ENCODE peak calls at places on chromosomes 11 and 22, in eight cellular contexts. H, Q, F, U, X, I, P and L are unnamed samples.

GRCh38 chr11:95508219-95508880 is 277.3 kb upstream of the SESN3 start:
- DNase-seq in H (no peak), Q (no peak), F (no peak), U (no peak), X (no peak), I (peak; percentile 30), P (no peak), L (no peak)

GRCh38 chr22:43789452-43789851 is 22.7 kb downstream of the EFCAB6 start:
- DNase-seq in H (peak; percentile 33), Q (peak; percentile 37), F (no peak), U (peak; percentile 71), X (peak; percentile 66), I (no peak), P (peak; percentile 38), L (no peak)

GRCh38 chr11:113725411-113725810 is 19.3 kb upstream of the TMPRSS5 start:
- DNase-seq in H (no peak), Q (no peak), F (no peak), U (no peak), X (no peak), I (no peak), P (no peak), L (no peak)

GRCh38 chr11:37963440-37963839 is 1365.4 kb upstream of the RAG2 start:
- DNase-seq in H (no peak), Q (no peak), F (no peak), U (no peak), X (no peak), I (no peak), P (no peak), L (no peak)

GRCh38 chr22:48398181-48398905 is 1429.3 kb downstream of the BRD1 start:
- DNase-seq in H (no peak), Q (no peak), F (no peak), U (no peak), X (no peak), I (no peak), P (no peak), L (no peak)

GRCh38 chr11:12224537-12224893 is 114.1 kb downstream of the MICAL2 start:
- DNase-seq in H (no peak), Q (peak; percentile 78), F (peak; percentile 48), U (no peak), X (peak; percentile 81), I (peak; percentile 28), P (peak; percentile 32), L (peak; percentile 90)

GRCh38 chr11:116725434-116726221 is 47.2 kb downstream of the BUD13 start:
- DNase-seq in H (no peak), Q (peak; percentile 22), F (no peak), U (peak; percentile 39), X (peak; percentile 25), I (no peak), P (no peak), L (no peak)

GRCh38 chr11:2198621-2199365 is 27.2 kb upstream of the TH start:
- DNase-seq in H (no peak), Q (no peak), F (no peak), U (no peak), X (no peak), I (no peak), P (no peak), L (no peak)

DNA sequence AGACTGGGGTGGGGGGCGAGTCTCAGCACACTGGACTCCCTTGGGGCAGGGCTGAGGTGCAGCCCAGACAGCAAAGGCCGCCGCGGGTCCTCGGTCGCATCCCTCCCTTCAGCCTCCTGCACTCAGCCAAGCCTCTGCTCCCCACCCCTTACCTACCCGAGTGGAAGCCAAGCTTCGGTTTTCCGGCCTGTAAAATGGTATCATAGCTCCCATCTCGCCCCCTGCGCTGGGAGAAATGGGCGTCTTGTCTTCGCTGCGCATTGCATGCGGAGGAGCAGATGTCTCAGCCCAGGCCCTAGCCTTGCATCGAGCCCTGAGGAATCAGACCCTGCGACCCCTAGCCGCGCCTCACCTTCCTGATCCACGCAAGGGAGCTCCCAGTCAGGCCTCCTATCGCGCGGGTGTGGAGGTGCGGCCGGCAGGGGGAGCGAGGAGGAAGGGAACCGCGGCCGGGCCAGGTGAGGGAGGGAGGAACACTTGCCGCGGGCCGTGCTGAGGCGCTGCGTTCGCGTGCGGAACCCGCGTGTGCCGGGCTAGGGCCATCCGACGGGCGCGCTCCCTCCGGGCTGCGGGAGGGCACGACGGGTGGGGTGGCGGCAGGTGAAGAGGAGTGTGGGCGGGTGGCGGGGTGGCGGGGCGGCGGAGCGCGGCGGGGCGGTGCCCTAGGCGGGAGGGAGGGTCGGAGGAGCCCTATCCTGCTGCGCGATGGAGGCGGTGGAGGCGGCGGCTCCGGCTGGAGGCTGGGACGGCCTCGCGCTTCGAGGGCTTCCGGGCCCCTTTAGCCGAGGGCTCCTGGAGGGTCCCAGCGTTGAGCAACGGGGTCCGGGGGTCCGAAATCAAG is 4.1 kb upstream of the TBX1 start:
- DNase-seq in H (peak; percentile 72), Q (peak; percentile 34), F (no peak), U (no peak), X (peak; percentile 58), I (no peak), P (peak; percentile 38), L (peak; percentile 79)
- H3K4me3 ChIP-seq in H (peak overlapping the region; percentile 42), Q (no peak overlapping the region), F (peak overlapping the region; percentile 41), U (no peak overlapping the region), X (no peak overlapping the region), I (no peak overlapping the region), P (peak overlapping the region; percentile 11), L (peak overlapping the region; percentile 25)

GRCh38 chr11:36403661-36404060 is 106.4 kb downstream of the TRAF6 start:
- DNase-seq in H (no peak), Q (no peak), F (no peak), U (no peak), X (no peak), I (no peak), P (no peak), L (no peak)

GRCh38 chr11:36407360-36407759 is 102.7 kb downstream of the TRAF6 start:
- DNase-seq in H (no peak), Q (no peak), F (no peak), U (no peak), X (no peak), I (no peak), P (no peak), L (no peak)

GRCh38 chr11:36402568-36403181 is 106.6 kb downstream of the PRR5L start:
- DNase-seq in H (no peak), Q (peak; percentile 23), F (no peak), U (no peak), X (no peak), I (no peak), P (no peak), L (no peak)

GRCh38 chr11:36405585-36406367 is 104.3 kb downstream of the TRAF6 start:
- DNase-seq in H (no peak), Q (no peak), F (no peak), U (no peak), X (no peak), I (no peak), P (no peak), L (no peak)

DNA sequence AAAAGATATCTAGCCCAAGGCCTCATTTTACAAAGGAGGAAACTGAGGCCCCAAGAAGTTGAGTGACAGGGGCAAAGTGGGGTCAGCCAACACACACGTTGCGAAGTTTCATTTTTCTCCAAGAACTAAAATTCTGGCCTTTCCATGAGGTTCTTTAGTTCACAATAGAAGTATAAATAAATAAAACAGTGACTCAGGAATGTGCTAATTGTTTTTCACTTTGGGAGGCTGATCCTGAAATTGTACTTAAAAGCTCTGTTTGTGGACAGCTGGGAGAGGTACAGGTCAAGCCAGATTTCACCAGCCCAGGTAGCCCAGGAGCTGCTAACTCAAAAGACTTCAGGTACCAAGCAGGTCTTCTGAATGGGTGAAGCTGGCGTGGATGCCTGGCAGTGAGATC is 105.2 kb downstream of the TRAF6 start:
- DNase-seq in H (no peak), Q (no peak), F (no peak), U (no peak), X (no peak), I (no peak), P (no peak), L (no peak)
- H3K4me1 ChIP-seq in H (peaks cover 6% of the 10 kb centered on the region), Q (no peaks in the 10 kb centered on the region), F (peaks cover 5% of the 10 kb centered on the region), U (no peaks in the 10 kb centered on the region), X (no peaks in the 10 kb centered on the region), I (no peaks in the 10 kb centered on the region), P (no peaks in the 10 kb centered on the region), L (no peaks in the 10 kb centered on the region)

GRCh38 chr11:75406338-75406777 is 7.0 kb downstream of the RPS3 start:
- DNase-seq in H (no peak), Q (no peak), F (no peak), U (no peak), X (no peak), I (no peak), P (no peak), L (no peak)
- TF ChIP-seq POLR2A in H (no peak), Q (no peak), F (no peak), U (no peak), X (no peak), I (no peak), P (no peak), L (no peak)

GRCh38 chr11:122075016-122075415 is 41.0 kb downstream of the BLID start:
- DNase-seq in H (no peak), Q (no peak), F (no peak), U (no peak), X (no peak), I (no peak), P (no peak), L (no peak)

GRCh38 chr11:122071680-122072321 is 44.2 kb downstream of the BLID start:
- DNase-seq in H (no peak), Q (no peak), F (no peak), U (no peak), X (no peak), I (no peak), P (no peak), L (no peak)

GRCh38 chr11:122074022-122074421 is 42.0 kb downstream of the BLID start:
- DNase-seq in H (no peak), Q (no peak), F (no peak), U (no peak), X (no peak), I (no peak), P (no peak), L (no peak)

GRCh38 chr11:122068096-122068495 is 47.9 kb downstream of the BLID start:
- DNase-seq in H (no peak), Q (no peak), F (no peak), U (no peak), X (no peak), I (no peak), P (no peak), L (no peak)

GRCh38 chr11:122069946-122070345 is 46.1 kb downstream of the BLID start:
- DNase-seq in H (no peak), Q (peak; percentile 83), F (no peak), U (peak; percentile 51), X (peak; percentile 72), I (peak; percentile 72), P (peak; percentile 34), L (peak; percentile 28)
- H3K4me3 ChIP-seq in H (no peak overlapping the region), Q (no peak overlapping the region), F (no peak overlapping the region), U (no peak overlapping the region), X (no peak overlapping the region), I (no peak overlapping the region), P (no peak overlapping the region), L (no peak overlapping the region)